ENCODE peak calls at places on chromosomes 13 and 19, in eight cellular contexts. X is nephron progenitor cell, O is SHP77, M is anterior cingulate cortex, R is posterior cingulate gyrus, Z is psoas muscle, D is GOT3, C is GM12865. F is an unnamed sample.

GRCh38 chr13:21079761-21080730 is 18.7 kb upstream of the LATS2 start:
- DNase-seq in X (no peak), O (no peak), M (no peak), R (no peak), Z (no peak), D (no peak), C (no peak), F (no peak)

GRCh38 chr19:46714523-46715106 is 2.3 kb downstream of the PRKD2 start:
- DNase-seq in X (no peak), O (no peak), M (no peak), R (no peak), Z (no peak), D (no peak), C (peak; percentile 85), F (peak; percentile 88)

GRCh38 chr19:48196321-48196761 is 25.9 kb downstream of the ZSWIM9 start:
- DNase-seq in X (no peak), O (no peak), M (no peak), R (no peak), Z (no peak), D (no peak), C (no peak), F (no peak)

GRCh38 chr19:1854542-1855039 is 6.3 kb upstream of the REXO1 start:
- DNase-seq in X (peak; percentile 39), O (no peak), M (no peak), R (no peak), Z (no peak), D (no peak), C (no peak), F (no peak)

GRCh38 chr19:50341091-50341564 is 12.0 kb upstream of the KCNC3 start:
- DNase-seq in X (no peak), O (no peak), M (no peak), R (no peak), Z (no peak), D (no peak), C (peak; percentile 93), F (no peak)

GRCh38 chr13:85590231-85590931 is 208.8 kb downstream of the SLITRK6 start:
- DNase-seq in X (no peak), O (no peak), M (no peak), R (no peak), Z (no peak), D (no peak), C (no peak), F (no peak)

GRCh38 chr13:52447815-52448552 is 2.5 kb downstream of the VPS36 start:
- DNase-seq in X (no peak), O (no peak), M (no peak), R (no peak), Z (no peak), D (no peak), C (no peak), F (no peak)

GRCh38 chr13:50152655-50153309 is 137.5 kb downstream of the KCNRG start:
- DNase-seq in X (no peak), O (no peak), M (no peak), R (no peak), Z (no peak), D (no peak), C (peak; percentile 42), F (no peak)

GRCh38 chr19:7926727-7927604 is 1.0 kb upstream of the CTXN1 start:
- DNase-seq in X (no peak), O (peak; percentile 27), M (no peak), R (no peak), Z (peak; percentile 57), D (no peak), C (no peak), F (no peak)

GRCh38 chr19:17812099-17812498 is 9.2 kb downstream of the INSL3 start:
- DNase-seq in X (no peak), O (no peak), M (no peak), R (no peak), Z (no peak), D (no peak), C (no peak), F (no peak)

GRCh38 chr13:30577381-30577780 is 40.3 kb upstream of the USPL1 start:
- DNase-seq in X (no peak), O (no peak), M (no peak), R (no peak), Z (no peak), D (no peak), C (peak; percentile 85), F (no peak)

GRCh38 chr19:13102666-13103584 is at the start of gene LYL1:
- DNase-seq in X (peak; percentile 66), O (no peak), M (no peak), R (no peak), Z (peak; percentile 88), D (no peak), C (peak; percentile 80), F (peak; percentile 96)

GRCh38 chr13:31200636-31200970 is 828 bp downstream of the B3GLCT start:
- DNase-seq in X (peak; percentile 71), O (peak; percentile 36), M (peak; percentile 51), R (no peak), Z (peak; percentile 75), D (no peak), C (peak; percentile 46), F (no peak)

GRCh38 chr19:6572217-6572616 is 18.7 kb downstream of the CD70 start:
- DNase-seq in X (no peak), O (no peak), M (no peak), R (no peak), Z (peak; percentile 64), D (no peak), C (no peak), F (no peak)

GRCh38 chr19:52270266-52270885 is 989 bp downstream of the ZNF766 start:
- DNase-seq in X (peak; percentile 6), O (no peak), M (no peak), R (no peak), Z (no peak), D (no peak), C (peak; percentile 38), F (no peak)

F was measured in mesenteric fat pad.